ENCODE peak calls at places on chromosomes 12 and 14, in nine cellular contexts. I is CD4-positive, alpha-beta memory T cell; Y is MM.1S; V is tibial nerve; W is body of pancreas; M is breast epithelium; A is CD8-positive, alpha-beta memory T cell; U is mesendoderm; Q is adipocyte. O is an unnamed sample. For H3K27me3 and H3K4me1, the result is how much of the 10 kb centered on the place peaks cover.

GRCh38 chr12:120688527-120689071 is 1.6 kb downstream of the MLEC start:
- DNase-seq in I (no peak), Y (no peak), V (no peak), W (peak), M (no peak), A (no peak), U (no peak), Q (peak), O (no peak)

GRCh38 chr14:72781476-72782181 is 112.3 kb downstream of the DPF3 start:
- DNase-seq in I (no peak), Y (no peak), V (no peak), W (no peak), M (no peak), A (no peak), U (peak), Q (peak), O (no peak)

GRCh38 chr14:67457782-67458181 is 30.7 kb downstream of the TMEM229B start:
- DNase-seq in I (no peak), Y (no peak), V (no peak), W (peak), M (peak), A (no peak), U (peak), Q (peak), O (no peak)

GRCh38 chr12:100574262-100575074 is 984 bp downstream of the GAS2L3 start:
- DNase-seq in I (no peak), Y (no peak), V (no peak), W (peak), M (no peak), A (no peak), U (peak), Q (peak), O (no peak)

GRCh38 chr14:80764496-80764895 is 177.0 kb downstream of the CEP128 start:
- DNase-seq in I (no peak), Y (no peak), V (no peak), W (no peak), M (no peak), A (no peak), U (peak), Q (no peak), O (no peak)

GRCh38 chr12:97048421-97049035 is 141.5 kb downstream of the NEDD1 start:
- DNase-seq in I (no peak), Y (peak), V (no peak), W (no peak), M (no peak), A (no peak), U (no peak), Q (no peak), O (no peak)

GRCh38 chr14:55302367-55302766 is 31.1 kb downstream of the FBXO34 start:
- DNase-seq in I (no peak), Y (no peak), V (no peak), W (no peak), M (no peak), A (no peak), U (peak), Q (no peak), O (no peak)

GRCh38 chr14:92987713-92988510 is 65.0 kb downstream of the CHGA start:
- DNase-seq in I (no peak), Y (no peak), V (no peak), W (no peak), M (no peak), A (no peak), U (no peak), Q (no peak), O (peak)

GRCh38 chr14:102749833-102750775 is 27.1 kb upstream of the TRAF3 start:
- DNase-seq in I (no peak), Y (no peak), V (no peak), W (peak), M (no peak), A (no peak), U (no peak), Q (no peak), O (no peak)

GRCh38 chr12:24738436-24738835 is 210.5 kb downstream of the BCAT1 start:
- DNase-seq in I (no peak), Y (no peak), V (no peak), W (no peak), M (no peak), A (no peak), U (no peak), Q (no peak), O (no peak)

GRCh38 chr12:75550906-75551305 is 39.5 kb upstream of the KRR1 start:
- DNase-seq in I (no peak), Y (no peak), V (no peak), W (no peak), M (no peak), A (no peak), U (no peak), Q (no peak), O (no peak)

GRCh38 chr12:124075836-124076235 is 102.8 kb downstream of the ZNF664 start:
- DNase-seq in I (no peak), Y (no peak), V (no peak), W (no peak), M (no peak), A (no peak), U (peak), Q (no peak), O (no peak)

GRCh38 chr14:101708853-101709532 is 52.5 kb upstream of the PPP2R5C start:
- DNase-seq in I (no peak), Y (no peak), V (no peak), W (no peak), M (no peak), A (no peak), U (no peak), Q (no peak), O (no peak)

GRCh38 chr14:100710391-100711116 is 16.1 kb upstream of the DLK1 start:
- DNase-seq in I (no peak), Y (no peak), V (no peak), W (no peak), M (no peak), A (no peak), U (no peak), Q (no peak), O (no peak)

GRCh38 chr14:39665084-39665483 is 232.9 kb upstream of the FBXO33 start:
- DNase-seq in I (no peak), Y (no peak), V (no peak), W (no peak), M (no peak), A (no peak), U (no peak), Q (no peak), O (no peak)

GRCh38 chr12:105423237-105423636 is 92.7 kb downstream of the C12orf75 start:
- DNase-seq in I (no peak), Y (no peak), V (no peak), W (no peak), M (no peak), A (no peak), U (no peak), Q (no peak), O (no peak)

GRCh38 chr14:35331605-35332516 is 39.7 kb downstream of the PSMA6 start:
- DNase-seq in I (no peak), Y (no peak), V (no peak), W (peak), M (peak), A (no peak), U (peak), Q (no peak), O (no peak)

GRCh38 chr14:68247281-68247680 is 427.7 kb downstream of the RAD51B start:
- DNase-seq in I (no peak), Y (no peak), V (no peak), W (no peak), M (no peak), A (no peak), U (no peak), Q (no peak), O (no peak)

GRCh38 chr12:75836533-75836932 is 195.0 kb downstream of the PHLDA1 start:
- DNase-seq in I (no peak), Y (no peak), V (no peak), W (no peak), M (no peak), A (no peak), U (no peak), Q (peak), O (no peak)

GRCh38 chr12:43776498-43776897 is 17.7 kb downstream of the IRAK4 start:
- DNase-seq in I (peak), Y (peak), V (no peak), W (no peak), M (no peak), A (peak), U (peak), Q (peak), O (no peak)

GRCh38 chr14:95311752-95312151 is 8.0 kb downstream of the CLMN start:
- DNase-seq in I (no peak), Y (no peak), V (no peak), W (no peak), M (no peak), A (no peak), U (peak), Q (no peak), O (no peak)

GRCh38 chr14:93800038-93800937 is 12.0 kb upstream of the PRIMA1 start:
- DNase-seq in I (no peak), Y (no peak), V (no peak), W (no peak), M (no peak), A (no peak), U (peak), Q (no peak), O (no peak)

DNA sequence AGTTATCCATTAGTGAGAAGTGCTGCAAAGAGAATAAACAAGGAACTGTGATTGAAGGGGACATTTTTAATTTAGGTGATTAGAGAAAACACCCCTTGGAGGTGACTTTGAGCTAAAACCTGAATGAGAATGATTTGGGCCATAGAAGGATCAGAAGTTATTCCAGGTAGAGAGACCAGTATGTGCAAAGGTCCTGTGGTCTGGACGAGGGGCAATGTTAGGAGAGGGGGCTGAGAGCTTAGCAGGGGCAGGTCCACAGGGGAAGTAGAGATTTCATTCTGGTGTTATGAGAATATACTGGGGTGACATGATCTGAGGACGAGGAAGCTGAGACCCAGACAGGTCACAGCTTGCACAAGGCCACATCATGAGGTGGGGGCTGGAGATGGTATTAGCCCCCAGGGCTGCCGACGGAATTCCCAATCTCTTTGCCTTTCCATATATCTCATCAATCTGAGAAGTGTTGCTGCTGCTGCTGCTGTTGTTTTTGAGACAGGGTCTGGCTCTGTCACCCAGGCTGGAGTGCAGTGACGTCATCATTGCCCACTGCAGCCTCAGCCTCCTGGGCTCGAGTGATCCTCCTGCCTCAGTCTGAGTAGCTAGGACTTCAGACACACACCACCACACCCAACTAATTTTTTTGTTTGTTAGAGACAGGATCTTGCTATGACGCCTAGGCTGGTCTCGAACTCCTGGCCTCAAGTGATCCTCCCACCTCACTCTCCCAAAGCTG is 55.6 kb downstream of the KCTD10 start:
- DNase-seq in I (no peak), Y (no peak), V (no peak), W (no peak), M (no peak), A (no peak), U (no peak), Q (no peak), O (no peak)
- H3K27me3 ChIP-seq in I (under half), Y (under half), V (under half), W (under half), M (under half), A (under half), U (under half), Q (half or more), O (under half)

GRCh38 chr14:30876692-30877091 is 2.3 kb downstream of the COCH start:
- DNase-seq in I (no peak), Y (no peak), V (no peak), W (no peak), M (no peak), A (no peak), U (no peak), Q (no peak), O (no peak)

GRCh38 chr14:30873308-30874119 is 845 bp upstream of the COCH start:
- DNase-seq in I (no peak), Y (no peak), V (no peak), W (no peak), M (no peak), A (no peak), U (no peak), Q (no peak), O (no peak)

GRCh38 chr14:30874120-30874998 is at the start of gene COCH:
- DNase-seq in I (peak), Y (peak), V (no peak), W (peak), M (no peak), A (peak), U (peak), Q (peak), O (peak)

GRCh38 chr14:30875788-30876053 is 1.4 kb downstream of the COCH start:
- DNase-seq in I (no peak), Y (no peak), V (no peak), W (no peak), M (no peak), A (no peak), U (no peak), Q (no peak), O (no peak)

GRCh38 chr14:30874999-30875787 is 834 bp downstream of the COCH start:
- DNase-seq in I (peak), Y (no peak), V (no peak), W (peak), M (no peak), A (no peak), U (peak), Q (no peak), O (no peak)
- H3K4me3 ChIP-seq in I (no peak), Y (peak), V (peak), W (peak), M (peak), A (peak), U (peak), Q (peak), O (peak)

DNA sequence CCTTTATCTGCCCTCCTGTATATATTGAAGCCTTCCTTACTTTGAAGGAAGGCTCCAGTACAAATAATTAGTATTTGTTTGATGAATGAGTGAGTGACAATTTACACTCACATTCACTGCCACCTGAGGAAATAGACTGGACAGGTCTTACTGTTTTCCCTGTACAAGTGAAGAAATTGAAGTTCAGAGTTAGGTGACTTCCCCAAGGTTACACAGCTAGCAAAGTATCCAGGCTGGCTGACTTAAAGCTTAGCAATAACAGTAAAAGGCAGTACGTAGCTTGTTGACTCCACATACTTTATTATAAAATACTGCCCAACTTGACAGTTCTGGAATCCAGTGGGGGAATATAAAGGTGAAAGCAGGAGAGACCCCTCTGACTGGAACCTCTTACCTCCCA is 2.6 kb upstream of the KRT18 start:
- DNase-seq in I (no peak), Y (no peak), V (no peak), W (no peak), M (no peak), A (no peak), U (no peak), Q (no peak), O (no peak)
- H3K4me1 ChIP-seq in I (under half), Y (under half), V (under half), W (half or more), M (under half), A (under half), U (under half), Q (under half), O (under half)

DNA sequence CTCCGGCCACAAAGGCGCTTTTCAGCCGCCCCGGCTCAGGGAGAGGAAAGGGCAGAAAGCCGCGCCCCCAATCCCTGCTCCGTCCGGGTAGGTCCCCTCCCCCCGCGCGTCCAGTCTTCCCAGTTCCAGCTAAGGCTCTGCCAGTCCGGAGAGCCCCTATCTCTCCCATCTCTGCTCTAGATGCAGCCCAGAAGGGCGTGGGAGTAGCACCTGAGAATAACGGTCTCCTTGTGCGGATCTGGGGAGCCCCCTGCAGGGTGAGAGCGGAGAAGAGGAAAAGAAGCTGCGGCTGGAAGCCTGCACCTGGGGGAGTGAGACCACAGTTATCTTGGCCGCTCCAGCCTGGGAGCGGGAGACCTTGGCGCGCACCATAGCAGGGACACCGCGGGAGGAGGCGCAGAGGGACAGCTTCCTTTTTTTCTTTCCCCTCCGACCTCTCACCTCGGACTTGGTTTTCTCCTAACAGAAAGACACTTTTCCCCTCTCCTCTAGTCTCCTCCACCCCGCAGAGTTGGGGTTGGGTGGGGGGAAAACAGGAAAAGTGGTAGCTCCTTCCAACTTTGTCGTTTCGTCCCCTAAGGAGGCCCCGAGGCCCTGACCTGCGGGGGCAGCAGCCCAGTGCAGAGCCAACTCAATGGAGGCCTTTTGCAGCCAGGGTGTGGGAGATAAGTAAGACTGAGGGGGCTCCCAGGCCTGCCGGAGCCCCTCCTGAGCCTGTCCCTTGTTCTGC is 2.4 kb downstream of the DHH start:
- DNase-seq in I (peak), Y (peak), V (peak), W (peak), M (no peak), A (peak), U (peak), Q (peak), O (peak)
- H3K27me3 ChIP-seq in I (half or more), Y (half or more), V (under half), W (half or more), M (under half), A (half or more), U (half or more), Q (half or more), O (under half)

GRCh38 chr12:2689879-2690278 is 104.9 kb upstream of the FKBP4 start:
- DNase-seq in I (no peak), Y (no peak), V (no peak), W (no peak), M (peak), A (no peak), U (no peak), Q (no peak), O (no peak)
- H3K4me3 ChIP-seq in I (no peak), Y (no peak), V (no peak), W (no peak), M (no peak), A (no peak), U (no peak), Q (no peak), O (no peak)

GRCh38 chr12:56718636-56719035 is 6.5 kb downstream of the NACA start:
- DNase-seq in I (no peak), Y (no peak), V (no peak), W (no peak), M (no peak), A (no peak), U (no peak), Q (no peak), O (no peak)
- H3K4me1 ChIP-seq in I (half or more), Y (half or more), V (half or more), W (half or more), M (under half), A (half or more), U (under half), Q (half or more), O (under half)

GRCh38 chr14:98900236-98900635 is 371.8 kb downstream of the BCL11B start:
- DNase-seq in I (no peak), Y (no peak), V (no peak), W (no peak), M (no peak), A (no peak), U (no peak), Q (no peak), O (no peak)
- H3K27me3 ChIP-seq in I (under half), Y (under half), V (under half), W (under half), M (under half), A (under half), U (under half), Q (under half), O (under half)